ENCODE peak calls at places on chromosomes 7 and 10, in nine cellular contexts. M is A172; L is NCI-H748 treated with DMSO at 0.1 percent for 48 hours; Y is Kasumi-1; T is sciatic nerve; X is activated T-helper 9 cell treated with anti-CD3 and anti-CD28 coated beads, Interleukin-2, amount 50 U/mL, for 16 hours; A is iris pigment epithelial cell; I is stimulated activated CD8-positive, alpha-beta memory T cell treated with anti-CD3 and anti-CD28 coated beads, Interleukin-12 subunit alpha, Interleukin-12 subunit beta, amount 100 ng/mL, for 4 hours; U is activated T-cell treated with anti-CD3 and anti-CD28 coated beads for 24 hours. O is an unnamed sample.

GRCh38 chr7:100493476-100494264 is 9.9 kb downstream of the NYAP1 start:
- DNase-seq in X (peak; percentile 38), T (no peak), I (peak; percentile 27), A (peak; percentile 56), Y (no peak), L (no peak), U (no peak), M (no peak), O (peak; percentile 45)

GRCh38 chr7:27560706-27561235 is 101.9 kb downstream of the HIBADH start:
- DNase-seq in T (no peak), U (no peak), Y (no peak), M (peak; percentile 89), X (no peak), L (no peak), I (no peak), A (peak; percentile 92), O (no peak)

GRCh38 chr7:132379292-132379691 is 197.0 kb downstream of the PLXNA4 start:
- DNase-seq in Y (no peak), L (no peak), U (no peak), T (no peak), X (no peak), I (no peak), M (no peak), A (no peak), O (peak; percentile 65)

GRCh38 chr10:118995739-118996138 is 33.8 kb upstream of the NANOS1 start:
- DNase-seq in T (no peak), U (no peak), I (no peak), L (no peak), Y (no peak), X (no peak), A (no peak), M (no peak), O (no peak)

GRCh38 chr10:27600915-27601314 is 96.8 kb downstream of the RAB18 start:
- DNase-seq in U (no peak), L (no peak), Y (no peak), X (no peak), I (no peak), T (no peak), M (no peak), A (no peak), O (no peak)

GRCh38 chr7:35593896-35594295 is 101.0 kb downstream of the HERPUD2 start:
- DNase-seq in Y (peak; percentile 21), X (no peak), M (no peak), L (no peak), I (no peak), U (no peak), T (no peak), A (no peak), O (peak; percentile 66)

GRCh38 chr10:102535481-102536147 is 31.8 kb downstream of the SUFU start:
- DNase-seq in I (no peak), M (no peak), A (no peak), Y (no peak), X (no peak), T (no peak), L (no peak), U (no peak), O (no peak)

GRCh38 chr7:50793115-50793946 is 10.6 kb upstream of the GRB10 start:
- DNase-seq in X (no peak), I (no peak), U (no peak), T (peak; percentile 75), A (peak; percentile 64), L (peak; percentile 35), Y (no peak), M (peak; percentile 37), O (peak; percentile 80)

GRCh38 chr7:120991570-120991969 is 3.1 kb downstream of the CPED1 start:
- DNase-seq in L (no peak), Y (no peak), T (no peak), X (no peak), U (no peak), M (peak; percentile 35), A (peak; percentile 82), I (no peak), O (no peak)

GRCh38 chr7:28458732-28459131 is 46.4 kb downstream of the CREB5 start:
- DNase-seq in A (no peak), Y (no peak), U (no peak), I (no peak), X (no peak), T (no peak), L (no peak), M (no peak), O (peak; percentile 80)

GRCh38 chr10:23694446-23694920 is 255.6 kb downstream of the OTUD1 start:
- DNase-seq in Y (peak; percentile 53), U (no peak), M (no peak), I (no peak), L (no peak), X (no peak), A (peak; percentile 6), T (no peak), O (peak; percentile 63)

GRCh38 chr7:34845666-34846361 is 187.8 kb downstream of the NPSR1 start:
- DNase-seq in A (peak; percentile 29), I (no peak), T (no peak), L (no peak), X (no peak), M (peak; percentile 51), U (no peak), Y (no peak), O (peak; percentile 86)

GRCh38 chr10:123521076-123521475 is 145.1 kb upstream of the GPR26 start:
- DNase-seq in T (no peak), L (no peak), X (no peak), A (no peak), U (no peak), I (no peak), Y (no peak), M (no peak), O (no peak)

GRCh38 chr7:35463176-35463575 is 209.3 kb upstream of the TBX20 start:
- DNase-seq in X (no peak), Y (peak; percentile 89), M (no peak), T (no peak), L (no peak), U (no peak), I (no peak), A (no peak), O (no peak)

GRCh38 chr10:13414855-13415254 is 66.8 kb upstream of the SEPHS1 start:
- DNase-seq in Y (no peak), L (no peak), M (no peak), X (no peak), I (no peak), T (no peak), A (peak; percentile 34), U (no peak), O (peak; percentile 63)

GRCh38 chr10:51171946-51172345 is 97.7 kb downstream of the PRKG1 start:
- DNase-seq in A (peak; percentile 51), X (no peak), U (no peak), M (no peak), Y (no peak), T (no peak), L (no peak), I (no peak), O (no peak)

GRCh38 chr7:2542924-2543871 is 12.1 kb downstream of the BRAT1 start:
- DNase-seq in Y (no peak), M (no peak), T (peak; percentile 59), I (no peak), U (no peak), L (no peak), A (no peak), X (no peak), O (no peak)

GRCh38 chr10:128466831-128467371 is 340.7 kb upstream of the MKI67 start:
- DNase-seq in M (no peak), T (no peak), A (no peak), X (no peak), Y (no peak), L (no peak), I (no peak), U (no peak), O (no peak)

GRCh38 chr10:119333146-119333792 is 125.9 kb downstream of the GRK5 start:
- DNase-seq in I (peak; percentile 55), A (peak; percentile 56), T (no peak), L (no peak), X (peak; percentile 27), M (peak; percentile 85), U (peak; percentile 59), Y (no peak), O (peak; percentile 78)

GRCh38 chr10:31374146-31374696 is 55.2 kb downstream of the ZEB1 start:
- DNase-seq in L (no peak), U (no peak), M (no peak), I (no peak), T (no peak), Y (no peak), A (peak; percentile 77), X (no peak), O (no peak)

GRCh38 chr7:12211054-12212050 is at the start of gene TMEM106B:
- DNase-seq in U (peak; percentile 98), M (peak; percentile 97), A (peak; percentile 92), X (peak; percentile 97), I (peak; percentile 95), T (peak; percentile 98), L (peak; percentile 91), Y (peak; percentile 62), O (peak; percentile 97)

GRCh38 chr10:30062090-30062489 is 2.7 kb upstream of the JCAD start:
- DNase-seq in L (no peak), I (no peak), A (peak; percentile 92), U (no peak), T (no peak), Y (no peak), X (no peak), M (peak; percentile 71), O (no peak)